ENCODE peak calls at places on chromosomes 11 and 22, in seven cellular contexts. One of them, this sample, is unnamed.

GRCh38 chr22:48890693-48891554 is 936.7 kb downstream of the BRD1 start:
- DNase-seq in CD4-positive, alpha-beta memory T cell: no peak
- DNase-seq in esophagus squamous epithelium: no peak
- DNase-seq in PC-9: no peak
- DNase-seq in psoas muscle: no peak
- DNase-seq in kidney epithelial cell: no peak
- DNase-seq in Karpas-422: no peak
- DNase-seq in this sample: no peak

GRCh38 chr11:96267490-96268010 is 75.4 kb downstream of the MAML2 start:
- DNase-seq in CD4-positive, alpha-beta memory T cell: peak; percentile 71
- DNase-seq in esophagus squamous epithelium: no peak
- DNase-seq in PC-9: peak; percentile 44
- DNase-seq in psoas muscle: no peak
- DNase-seq in kidney epithelial cell: no peak
- DNase-seq in Karpas-422: no peak
- DNase-seq in this sample: no peak

GRCh38 chr22:31122532-31123291 is at the start of gene INPP5J:
- DNase-seq in CD4-positive, alpha-beta memory T cell: no peak
- DNase-seq in esophagus squamous epithelium: no peak
- DNase-seq in PC-9: peak; percentile 34
- DNase-seq in psoas muscle: peak; percentile 40
- DNase-seq in kidney epithelial cell: no peak
- DNase-seq in Karpas-422: no peak
- DNase-seq in this sample: no peak

GRCh38 chr11:235998-236773 is at the start of gene SIRT3:
- DNase-seq in CD4-positive, alpha-beta memory T cell: peak; percentile 91
- DNase-seq in esophagus squamous epithelium: peak; percentile 48
- DNase-seq in PC-9: peak; percentile 39
- DNase-seq in psoas muscle: peak; percentile 84
- DNase-seq in kidney epithelial cell: peak; percentile 37
- DNase-seq in Karpas-422: peak; percentile 96
- DNase-seq in this sample: peak; percentile 89

GRCh38 chr11:69912911-69913451 is 93.8 kb upstream of the FGF3 start:
- DNase-seq in CD4-positive, alpha-beta memory T cell: no peak
- DNase-seq in esophagus squamous epithelium: no peak
- DNase-seq in PC-9: peak; percentile 45
- DNase-seq in psoas muscle: no peak
- DNase-seq in kidney epithelial cell: no peak
- DNase-seq in Karpas-422: peak; percentile 70
- DNase-seq in this sample: no peak

GRCh38 chr11:119108151-119108856 is 1.2 kb downstream of the C2CD2L start:
- DNase-seq in CD4-positive, alpha-beta memory T cell: peak; percentile 68
- DNase-seq in esophagus squamous epithelium: no peak
- DNase-seq in PC-9: peak; percentile 99
- DNase-seq in psoas muscle: no peak
- DNase-seq in kidney epithelial cell: no peak
- DNase-seq in Karpas-422: peak; percentile 84
- DNase-seq in this sample: peak; percentile 79

GRCh38 chr11:67301951-67302516 is 1.3 kb upstream of the SSH3 start:
- DNase-seq in CD4-positive, alpha-beta memory T cell: no peak
- DNase-seq in esophagus squamous epithelium: no peak
- DNase-seq in PC-9: peak; percentile 81
- DNase-seq in psoas muscle: peak; percentile 69
- DNase-seq in kidney epithelial cell: no peak
- DNase-seq in Karpas-422: no peak
- DNase-seq in this sample: peak; percentile 57

GRCh38 chr22:43289976-43290663 is 53.1 kb downstream of the SCUBE1 start:
- DNase-seq in CD4-positive, alpha-beta memory T cell: no peak
- DNase-seq in esophagus squamous epithelium: no peak
- DNase-seq in PC-9: no peak
- DNase-seq in psoas muscle: peak; percentile 54
- DNase-seq in kidney epithelial cell: no peak
- DNase-seq in Karpas-422: no peak
- DNase-seq in this sample: no peak

GRCh38 chr11:69810289-69811118 is 8.7 kb downstream of the FGF3 start:
- DNase-seq in CD4-positive, alpha-beta memory T cell: no peak
- DNase-seq in esophagus squamous epithelium: no peak
- DNase-seq in PC-9: no peak
- DNase-seq in psoas muscle: no peak
- DNase-seq in kidney epithelial cell: no peak
- DNase-seq in Karpas-422: no peak
- DNase-seq in this sample: no peak

GRCh38 chr11:14643697-14644395 is at the start of gene PDE3B:
- DNase-seq in CD4-positive, alpha-beta memory T cell: peak; percentile 71
- DNase-seq in esophagus squamous epithelium: no peak
- DNase-seq in PC-9: peak; percentile 47
- DNase-seq in psoas muscle: peak; percentile 68
- DNase-seq in kidney epithelial cell: peak; percentile 9
- DNase-seq in Karpas-422: no peak
- DNase-seq in this sample: peak; percentile 92

GRCh38 chr22:45096256-45096907 is 67.3 kb upstream of the NUP50 start:
- DNase-seq in CD4-positive, alpha-beta memory T cell: no peak
- DNase-seq in esophagus squamous epithelium: no peak
- DNase-seq in PC-9: peak; percentile 53
- DNase-seq in psoas muscle: no peak
- DNase-seq in kidney epithelial cell: no peak
- DNase-seq in Karpas-422: peak; percentile 87
- DNase-seq in this sample: peak; percentile 63

GRCh38 chr11:58919980-58920379 is 19.3 kb upstream of the GLYATL1 start:
- DNase-seq in CD4-positive, alpha-beta memory T cell: no peak
- DNase-seq in esophagus squamous epithelium: no peak
- DNase-seq in PC-9: no peak
- DNase-seq in psoas muscle: no peak
- DNase-seq in kidney epithelial cell: no peak
- DNase-seq in Karpas-422: no peak
- DNase-seq in this sample: no peak

GRCh38 chr22:37559901-37560681 is at the start of gene CDC42EP1:
- DNase-seq in CD4-positive, alpha-beta memory T cell: no peak
- DNase-seq in esophagus squamous epithelium: no peak
- DNase-seq in PC-9: peak; percentile 70
- DNase-seq in psoas muscle: peak; percentile 64
- DNase-seq in kidney epithelial cell: no peak
- DNase-seq in Karpas-422: no peak
- DNase-seq in this sample: peak; percentile 64

GRCh38 chr11:43790444-43790794 is 90.2 kb upstream of the ALKBH3 start:
- DNase-seq in CD4-positive, alpha-beta memory T cell: no peak
- DNase-seq in esophagus squamous epithelium: no peak
- DNase-seq in PC-9: no peak
- DNase-seq in psoas muscle: no peak
- DNase-seq in kidney epithelial cell: no peak
- DNase-seq in Karpas-422: no peak
- DNase-seq in this sample: no peak

GRCh38 chr11:103652013-103652412 is 384.4 kb upstream of the DDI1 start:
- DNase-seq in CD4-positive, alpha-beta memory T cell: no peak
- DNase-seq in esophagus squamous epithelium: no peak
- DNase-seq in PC-9: no peak
- DNase-seq in psoas muscle: no peak
- DNase-seq in kidney epithelial cell: no peak
- DNase-seq in Karpas-422: no peak
- DNase-seq in this sample: no peak

GRCh38 chr11:134535029-134536025 is 123.3 kb upstream of the B3GAT1 start:
- DNase-seq in CD4-positive, alpha-beta memory T cell: no peak
- DNase-seq in esophagus squamous epithelium: no peak
- DNase-seq in PC-9: no peak
- DNase-seq in psoas muscle: no peak
- DNase-seq in kidney epithelial cell: no peak
- DNase-seq in Karpas-422: no peak
- DNase-seq in this sample: peak; percentile 28

GRCh38 chr11:134532921-134533421 is 120.9 kb upstream of the B3GAT1 start:
- DNase-seq in CD4-positive, alpha-beta memory T cell: no peak
- DNase-seq in esophagus squamous epithelium: no peak
- DNase-seq in PC-9: no peak
- DNase-seq in psoas muscle: no peak
- DNase-seq in kidney epithelial cell: no peak
- DNase-seq in Karpas-422: no peak
- DNase-seq in this sample: peak; percentile 41

GRCh38 chr11:134532176-134532920 is 120.3 kb upstream of the B3GAT1 start:
- DNase-seq in CD4-positive, alpha-beta memory T cell: no peak
- DNase-seq in esophagus squamous epithelium: no peak
- DNase-seq in PC-9: no peak
- DNase-seq in psoas muscle: no peak
- DNase-seq in kidney epithelial cell: no peak
- DNase-seq in Karpas-422: no peak
- DNase-seq in this sample: no peak

GRCh38 chr11:134531331-134532135 is 119.5 kb upstream of the B3GAT1 start:
- DNase-seq in CD4-positive, alpha-beta memory T cell: no peak
- DNase-seq in esophagus squamous epithelium: no peak
- DNase-seq in PC-9: no peak
- DNase-seq in psoas muscle: no peak
- DNase-seq in kidney epithelial cell: no peak
- DNase-seq in Karpas-422: no peak
- DNase-seq in this sample: no peak

GRCh38 chr11:134533511-134533910 is 121.5 kb upstream of the B3GAT1 start:
- DNase-seq in CD4-positive, alpha-beta memory T cell: no peak
- DNase-seq in esophagus squamous epithelium: no peak
- DNase-seq in PC-9: no peak
- DNase-seq in psoas muscle: no peak
- DNase-seq in kidney epithelial cell: no peak
- DNase-seq in Karpas-422: no peak
- DNase-seq in this sample: no peak
- H3K27me3 ChIP-seq in CD4-positive, alpha-beta memory T cell: peaks cover 4% of the 10 kb centered on the region
- H3K27me3 ChIP-seq in esophagus squamous epithelium: no peaks in the 10 kb centered on the region
- H3K27me3 ChIP-seq in PC-9: peaks cover 29% of the 10 kb centered on the region
- H3K27me3 ChIP-seq in psoas muscle: no peaks in the 10 kb centered on the region
- H3K27me3 ChIP-seq in kidney epithelial cell: no peaks in the 10 kb centered on the region
- H3K27me3 ChIP-seq in Karpas-422: no peaks in the 10 kb centered on the region
- H3K27me3 ChIP-seq in this sample: no peaks in the 10 kb centered on the region

DNA sequence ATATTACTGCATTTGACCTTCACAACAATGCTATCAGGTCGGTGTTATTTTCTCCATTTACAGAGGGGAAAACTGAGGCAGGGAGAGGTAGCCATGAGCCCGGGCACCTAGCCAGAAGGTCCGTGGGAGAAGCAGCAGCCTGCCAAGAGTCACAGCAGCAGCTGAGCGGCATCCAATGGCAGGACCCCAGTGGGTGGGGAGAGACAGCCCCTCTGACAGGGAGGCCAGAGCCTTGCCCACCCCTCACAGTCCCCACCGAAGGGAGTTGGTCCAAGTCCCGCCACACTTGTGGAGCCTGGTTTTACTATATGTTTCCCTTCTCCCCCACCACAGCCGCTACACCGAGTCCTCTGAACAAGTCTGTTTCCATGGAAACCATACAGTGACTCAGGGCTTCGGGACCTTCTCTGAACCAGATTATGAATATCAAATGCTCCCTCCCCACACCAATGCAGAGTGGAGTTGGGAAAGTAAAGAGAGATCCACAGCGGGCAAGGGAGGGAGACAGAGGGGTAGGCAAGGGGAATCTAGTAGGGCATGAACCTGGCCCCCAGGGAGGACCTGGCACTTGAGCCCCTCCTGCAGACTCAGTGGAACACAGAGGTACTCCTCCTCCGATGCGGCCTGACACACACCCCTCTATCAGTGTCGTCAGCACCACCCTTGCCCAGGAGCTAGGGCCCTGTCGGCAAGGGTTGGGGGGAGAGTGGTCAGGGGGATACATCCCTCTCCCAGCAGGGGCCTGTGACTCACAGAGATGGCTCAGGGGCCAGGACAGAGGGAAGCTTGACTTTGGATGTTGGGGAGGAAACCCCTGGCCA is 2.5 kb downstream of the CHST1 start:
- DNase-seq in CD4-positive, alpha-beta memory T cell: no peak
- DNase-seq in esophagus squamous epithelium: no peak
- DNase-seq in PC-9: no peak
- DNase-seq in psoas muscle: no peak
- DNase-seq in kidney epithelial cell: peak; percentile 55
- DNase-seq in Karpas-422: peak; percentile 51
- DNase-seq in this sample: no peak
- H3K27me3 ChIP-seq in CD4-positive, alpha-beta memory T cell: peaks cover 26% of the 10 kb centered on the region
- H3K27me3 ChIP-seq in esophagus squamous epithelium: peaks cover 23% of the 10 kb centered on the region
- H3K27me3 ChIP-seq in PC-9: peaks cover 92% of the 10 kb centered on the region
- H3K27me3 ChIP-seq in psoas muscle: no peaks in the 10 kb centered on the region
- H3K27me3 ChIP-seq in kidney epithelial cell: peaks cover 64% of the 10 kb centered on the region
- H3K27me3 ChIP-seq in Karpas-422: no peaks in the 10 kb centered on the region
- H3K27me3 ChIP-seq in this sample: peaks cover 19% of the 10 kb centered on the region

DNA sequence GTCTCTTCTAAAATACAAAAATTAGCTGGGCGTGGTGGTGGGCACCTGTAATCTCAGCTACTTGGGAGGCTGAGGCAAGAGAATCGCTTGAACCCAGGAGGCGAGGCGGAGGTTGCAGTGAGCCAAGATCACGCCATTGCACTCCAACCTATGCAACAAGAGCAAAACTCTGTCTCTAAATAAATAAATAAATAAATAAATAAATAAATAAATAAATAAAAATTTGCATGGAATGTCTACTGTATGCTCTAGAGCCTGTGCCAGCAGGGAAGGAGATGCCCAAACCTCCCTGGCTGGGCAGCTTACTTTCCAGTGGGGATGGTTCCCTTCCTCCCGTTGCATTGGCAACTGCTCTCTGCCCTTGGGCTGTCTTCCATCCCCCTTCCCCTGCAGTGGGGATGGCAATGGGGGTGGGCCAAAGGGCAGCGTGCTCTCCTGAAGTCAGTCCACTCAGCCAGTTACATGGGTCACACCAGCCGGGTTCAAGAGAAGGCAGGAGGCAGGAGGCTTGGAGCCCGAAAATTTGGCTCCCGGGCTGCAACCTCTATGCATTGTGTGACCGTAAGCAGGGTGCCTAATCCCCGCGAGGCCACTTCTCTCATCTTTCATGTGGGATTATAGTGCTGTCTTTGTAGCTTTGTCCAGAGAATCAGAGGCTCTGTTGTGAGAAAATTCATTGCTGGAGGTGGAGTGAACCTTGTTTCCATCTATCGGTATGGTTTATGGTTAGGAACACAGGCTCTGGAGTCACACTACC is 1.4 kb upstream of the LRRC10B start:
- DNase-seq in CD4-positive, alpha-beta memory T cell: no peak
- DNase-seq in esophagus squamous epithelium: no peak
- DNase-seq in PC-9: no peak
- DNase-seq in psoas muscle: no peak
- DNase-seq in kidney epithelial cell: no peak
- DNase-seq in Karpas-422: no peak
- DNase-seq in this sample: no peak
- H3K27me3 ChIP-seq in CD4-positive, alpha-beta memory T cell: peaks cover 16% of the 10 kb centered on the region
- H3K27me3 ChIP-seq in esophagus squamous epithelium: peaks cover 29% of the 10 kb centered on the region
- H3K27me3 ChIP-seq in PC-9: peaks cover 28% of the 10 kb centered on the region
- H3K27me3 ChIP-seq in psoas muscle: no peaks in the 10 kb centered on the region
- H3K27me3 ChIP-seq in kidney epithelial cell: peaks cover 48% of the 10 kb centered on the region
- H3K27me3 ChIP-seq in Karpas-422: no peaks in the 10 kb centered on the region
- H3K27me3 ChIP-seq in this sample: no peaks in the 10 kb centered on the region

GRCh38 chr11:78426845-78427244 is 9.2 kb upstream of the GAB2 start:
- DNase-seq in CD4-positive, alpha-beta memory T cell: no peak
- DNase-seq in esophagus squamous epithelium: no peak
- DNase-seq in PC-9: peak; percentile 36
- DNase-seq in psoas muscle: no peak
- DNase-seq in kidney epithelial cell: no peak
- DNase-seq in Karpas-422: no peak
- DNase-seq in this sample: no peak
- H3K27me3 ChIP-seq in CD4-positive, alpha-beta memory T cell: no peaks in the 10 kb centered on the region
- H3K27me3 ChIP-seq in esophagus squamous epithelium: no peaks in the 10 kb centered on the region
- H3K27me3 ChIP-seq in PC-9: no peaks in the 10 kb centered on the region
- H3K27me3 ChIP-seq in psoas muscle: no peaks in the 10 kb centered on the region
- H3K27me3 ChIP-seq in kidney epithelial cell: no peaks in the 10 kb centered on the region
- H3K27me3 ChIP-seq in Karpas-422: no peaks in the 10 kb centered on the region
- H3K27me3 ChIP-seq in this sample: no peaks in the 10 kb centered on the region